ENCODE peak calls at places on chromosome 14, in four cellular contexts. Q, B, M and A are unnamed samples.
A peak's percentile ranks its signal among the peaks of the same experiment; 100 is the strongest.

GRCh38 chr14:54349713-54350112 is 47.1 kb upstream of the CDKN3 start:
- DNase-seq in Q (no peak), B (no peak), M (no peak), A (no peak)

GRCh38 chr14:66076166-66076565 is 410.0 kb upstream of the CCDC196 start:
- DNase-seq in Q (no peak), B (no peak), M (no peak), A (no peak)

GRCh38 chr14:93269341-93270068 is 62.4 kb downstream of the UBR7 start:
- DNase-seq in Q (no peak), B (no peak), M (no peak), A (no peak)

GRCh38 chr14:66982247-66982646 is 207.0 kb upstream of the GARIN2 start:
- DNase-seq in Q (no peak), B (no peak), M (no peak), A (no peak)

GRCh38 chr14:103715052-103716000 is at the start of the genes XRCC3 and ZFYVE21:
- DNase-seq in Q (peak; percentile 100), B (peak; percentile 100), M (peak; percentile 100), A (peak; percentile 100)

GRCh38 chr14:100422556-100423420 is 99.6 kb downstream of the SLC25A47 start:
- DNase-seq in Q (no peak), B (no peak), M (no peak), A (no peak)

GRCh38 chr14:76083796-76084195 is 67.9 kb upstream of the GPATCH2L start:
- DNase-seq in Q (peak; percentile 45), B (no peak), M (no peak), A (no peak)

GRCh38 chr14:105481886-105482454 is 4.7 kb upstream of the CRIP1 start:
- DNase-seq in Q (peak; percentile 96), B (peak; percentile 96), M (peak; percentile 98), A (peak; percentile 96)

GRCh38 chr14:51310453-51311074 is 70.5 kb downstream of the TMX1 start:
- DNase-seq in Q (no peak), B (no peak), M (no peak), A (no peak)

GRCh38 chr14:102668291-102668873 is 75.9 kb downstream of the RCOR1 start:
- DNase-seq in Q (no peak), B (no peak), M (no peak), A (no peak)

GRCh38 chr14:95531473-95531872 is 3.4 kb upstream of the GLRX5 start:
- DNase-seq in Q (no peak), B (no peak), M (no peak), A (no peak)

GRCh38 chr14:73741386-73741875 is 27.2 kb upstream of the PNMA1 start:
- DNase-seq in Q (peak; percentile 81), B (peak; percentile 86), M (peak; percentile 65), A (peak; percentile 85)

GRCh38 chr14:94769413-94770250 is at the start of gene GSC:
- DNase-seq in Q (peak; percentile 49), B (peak; percentile 59), M (peak; percentile 32), A (peak; percentile 35)

GRCh38 chr14:24243336-24243836 is 963 bp upstream of the TINF2 start:
- DNase-seq in Q (peak; percentile 17), B (no peak), M (no peak), A (no peak)

GRCh38 chr14:93137864-93138263 is 22.1 kb upstream of the ITPK1 start:
- DNase-seq in Q (peak; percentile 49), B (peak; percentile 73), M (peak; percentile 89), A (peak; percentile 51)

GRCh38 chr14:99980299-99980698 is 84.9 kb upstream of the EVL start:
- DNase-seq in Q (no peak), B (no peak), M (peak; percentile 26), A (no peak)

GRCh38 chr14:84806627-84807026 is 723.3 kb upstream of the FLRT2 start:
- DNase-seq in Q (no peak), B (no peak), M (no peak), A (no peak)

GRCh38 chr14:20262642-20263128 is 23.6 kb downstream of the OR11H4 start:
- DNase-seq in Q (peak; percentile 11), B (no peak), M (no peak), A (no peak)

GRCh38 chr14:101250948-101251811 is 310.1 kb upstream of the DIO3 start:
- DNase-seq in Q (no peak), B (no peak), M (no peak), A (no peak)

GRCh38 chr14:61570188-61570960 is 124.9 kb upstream of the HIF1A start:
- DNase-seq in Q (no peak), B (no peak), M (no peak), A (no peak)

GRCh38 chr14:48391661-48392060 is 716.3 kb upstream of the MDGA2 start:
- DNase-seq in Q (no peak), B (no peak), M (no peak), A (no peak)

GRCh38 chr14:94773017-94773681 is 3.2 kb upstream of the GSC start:
- DNase-seq in Q (no peak), B (no peak), M (no peak), A (no peak)

GRCh38 chr14:78790262-78790661 is 620.1 kb downstream of the NRXN3 start:
- DNase-seq in Q (no peak), B (no peak), M (no peak), A (no peak)

GRCh38 chr14:62696261-62696968 is 348.8 kb downstream of the KCNH5 start:
- DNase-seq in Q (no peak), B (no peak), M (no peak), A (no peak)

GRCh38 chr14:92981726-92982125 is 58.8 kb downstream of the CHGA start:
- DNase-seq in Q (no peak), B (peak; percentile 17), M (no peak), A (no peak)

GRCh38 chr14:63454863-63455622 is 88.1 kb downstream of the PPP2R5E start:
- DNase-seq in Q (no peak), B (no peak), M (peak; percentile 29), A (no peak)

GRCh38 chr14:50531595-50532501 is 521 bp downstream of the MAP4K5 start:
- DNase-seq in Q (peak; percentile 57), B (peak; percentile 70), M (peak; percentile 52), A (peak; percentile 68)

GRCh38 chr14:101836131-101836530 is 74.6 kb downstream of the PPP2R5C start:
- DNase-seq in Q (no peak), B (no peak), M (peak; percentile 30), A (no peak)

GRCh38 chr14:95141684-95142083 is 15.6 kb downstream of the DICER1 start:
- DNase-seq in Q (no peak), B (no peak), M (no peak), A (no peak)

GRCh38 chr14:36238666-36239363 is 62.3 kb upstream of the PTCSC3 start:
- DNase-seq in Q (peak; percentile 15), B (no peak), M (no peak), A (no peak)

GRCh38 chr14:61430066-61430757 is 108.8 kb downstream of the PRKCH start:
- DNase-seq in Q (no peak), B (no peak), M (no peak), A (no peak)

GRCh38 chr14:100486025-100486828 is 101.0 kb downstream of the BEGAIN start:
- DNase-seq in Q (peak; percentile 57), B (peak; percentile 83), M (peak; percentile 83), A (peak; percentile 73)

GRCh38 chr14:49962616-49963015 is 69.7 kb downstream of the ARF6 start:
- DNase-seq in Q (peak; percentile 51), B (no peak), M (peak; percentile 40), A (no peak)